ENCODE peak calls at places on chromosomes 13 and 19, in nine cellular contexts. X is pancreas; C is cardiac muscle cell; U is CD4-positive, alpha-beta T cell; K is ovary; R is heart left ventricle; Q is psoas muscle; J is right lobe of liver; B is Peyer's patch. D is an unnamed sample.

GRCh38 chr13:98083507-98083906 is 59.4 kb upstream of the FARP1 start:
- DNase-seq in B (no peak), U (no peak), C (peak), R (no peak), X (no peak), Q (no peak), J (no peak), K (no peak), D (no peak)

GRCh38 chr13:99431927-99432636 is 69.2 kb upstream of the TM9SF2 start:
- DNase-seq in C (no peak), Q (no peak), R (no peak), X (no peak), J (no peak), K (no peak), B (no peak), U (no peak), D (peak)

GRCh38 chr13:111178417-111178816 is 63.3 kb downstream of the ARHGEF7 start:
- DNase-seq in X (no peak), C (no peak), R (no peak), Q (no peak), B (no peak), K (no peak), J (no peak), U (no peak), D (no peak)

GRCh38 chr19:3698386-3698950 is 1.8 kb downstream of the PIP5K1C start:
- DNase-seq in B (no peak), K (no peak), J (no peak), R (no peak), X (no peak), U (no peak), Q (no peak), C (no peak), D (peak)

GRCh38 chr13:28637714-28638355 is 21.1 kb upstream of the POMP start:
- DNase-seq in X (no peak), K (no peak), C (no peak), J (no peak), U (no peak), Q (no peak), R (no peak), B (no peak), D (no peak)

GRCh38 chr19:51810228-51810627 is 15.3 kb downstream of the FPR3 start:
- DNase-seq in U (no peak), Q (no peak), K (no peak), B (no peak), X (no peak), C (no peak), J (no peak), R (peak), D (no peak)

GRCh38 chr13:23905766-23906165 is 8.5 kb upstream of the C1QTNF9B start:
- DNase-seq in C (no peak), R (no peak), Q (no peak), U (no peak), J (no peak), B (no peak), K (no peak), X (no peak), D (no peak)

GRCh38 chr13:89490661-89491060 is 1819.5 kb downstream of the SLITRK5 start:
- DNase-seq in Q (no peak), K (no peak), R (no peak), J (no peak), U (no peak), C (no peak), X (no peak), B (no peak), D (no peak)

GRCh38 chr13:26726684-26727083 is 33.9 kb downstream of the GPR12 start:
- DNase-seq in J (no peak), R (no peak), X (no peak), B (no peak), K (no peak), C (no peak), Q (no peak), U (no peak), D (no peak)

GRCh38 chr19:38151242-38151641 is 72.8 kb downstream of the DPF1 start:
- DNase-seq in R (no peak), Q (no peak), U (no peak), X (no peak), J (no peak), C (no peak), B (no peak), K (no peak), D (no peak)

GRCh38 chr19:28239270-28239669 is 973.7 kb downstream of the UQCRFS1 start:
- DNase-seq in K (no peak), B (no peak), R (no peak), J (no peak), C (peak), U (no peak), Q (no peak), X (no peak), D (no peak)

GRCh38 chr19:3849092-3849491 is 19.7 kb downstream of the ZFR2 start:
- DNase-seq in X (no peak), U (peak), Q (no peak), K (no peak), C (no peak), B (peak), J (no peak), R (peak), D (peak)

GRCh38 chr13:32468502-32469147 is 40.7 kb upstream of the N4BP2L1 start:
- DNase-seq in B (no peak), X (no peak), Q (no peak), R (no peak), K (no peak), C (peak), U (no peak), J (no peak), D (no peak)

GRCh38 chr13:81686877-81687276 is 1346.0 kb upstream of the SPRY2 start:
- DNase-seq in J (no peak), U (no peak), R (no peak), B (no peak), C (no peak), X (no peak), Q (no peak), K (no peak), D (no peak)

GRCh38 chr19:57903298-57904174 is 12.9 kb downstream of the ZNF417 start:
- DNase-seq in X (no peak), B (peak), K (no peak), U (no peak), J (no peak), C (peak), Q (no peak), R (no peak), D (no peak)

GRCh38 chr19:49411681-49412321 is 11.4 kb downstream of the PTH2 start:
- DNase-seq in Q (no peak), B (no peak), J (no peak), K (no peak), X (no peak), C (no peak), R (no peak), U (no peak), D (no peak)

GRCh38 chr13:112032186-112032835 is 34.6 kb upstream of the SOX1 start:
- DNase-seq in K (no peak), U (no peak), C (no peak), B (no peak), J (no peak), X (peak), Q (no peak), R (no peak), D (no peak)

GRCh38 chr19:33400856-33401682 is 27.6 kb downstream of the CEBPG start:
- DNase-seq in R (peak), X (no peak), U (no peak), C (no peak), J (peak), Q (peak), K (no peak), B (peak), D (no peak)

GRCh38 chr13:39536906-39537305 is 66.1 kb downstream of the LHFPL6 start:
- DNase-seq in C (no peak), B (no peak), Q (no peak), X (no peak), R (no peak), J (no peak), K (no peak), U (no peak), D (no peak)

GRCh38 chr19:30719189-30719990 is 347.2 kb downstream of the ZNF536 start:
- DNase-seq in Q (peak), K (peak), R (peak), C (peak), B (peak), X (peak), U (no peak), J (peak), D (no peak)

GRCh38 chr13:100229603-100230002 is 140.7 kb downstream of the PCCA start:
- DNase-seq in B (no peak), K (no peak), X (no peak), U (no peak), J (no peak), Q (no peak), R (no peak), C (no peak), D (no peak)

GRCh38 chr13:36432106-36432544 is at the start of gene CCNA1:
- DNase-seq in X (no peak), Q (peak), U (no peak), C (peak), K (peak), J (no peak), R (peak), B (peak), D (no peak)

GRCh38 chr19:17473041-17473440 is 2.7 kb downstream of the SLC27A1 start:
- DNase-seq in Q (no peak), C (peak), R (no peak), U (no peak), X (no peak), K (no peak), B (no peak), J (no peak), D (no peak)

GRCh38 chr19:19110410-19111137 is 27.7 kb downstream of the TMEM161A start:
- DNase-seq in B (no peak), J (no peak), X (no peak), C (peak), U (peak), R (no peak), Q (no peak), K (peak), D (no peak)

GRCh38 chr13:49374585-49375290 is 69.1 kb downstream of the CAB39L start:
- DNase-seq in B (no peak), U (no peak), X (no peak), K (no peak), R (no peak), C (peak), Q (no peak), J (no peak), D (no peak)

GRCh38 chr13:97911311-97912138 is 42.0 kb upstream of the IPO5 start:
- DNase-seq in K (no peak), R (no peak), B (no peak), X (peak), J (no peak), Q (no peak), C (peak), U (no peak), D (no peak)

GRCh38 chr19:39971380-39971841 is 446 bp downstream of the PSMC4 start:
- DNase-seq in C (no peak), J (no peak), R (peak), K (no peak), B (no peak), Q (no peak), U (no peak), X (no peak), D (no peak)

GRCh38 chr13:27130223-27131015 is 41.2 kb downstream of the USP12 start:
- DNase-seq in J (no peak), K (no peak), R (no peak), C (peak), X (no peak), B (no peak), U (no peak), Q (no peak), D (no peak)

DNA sequence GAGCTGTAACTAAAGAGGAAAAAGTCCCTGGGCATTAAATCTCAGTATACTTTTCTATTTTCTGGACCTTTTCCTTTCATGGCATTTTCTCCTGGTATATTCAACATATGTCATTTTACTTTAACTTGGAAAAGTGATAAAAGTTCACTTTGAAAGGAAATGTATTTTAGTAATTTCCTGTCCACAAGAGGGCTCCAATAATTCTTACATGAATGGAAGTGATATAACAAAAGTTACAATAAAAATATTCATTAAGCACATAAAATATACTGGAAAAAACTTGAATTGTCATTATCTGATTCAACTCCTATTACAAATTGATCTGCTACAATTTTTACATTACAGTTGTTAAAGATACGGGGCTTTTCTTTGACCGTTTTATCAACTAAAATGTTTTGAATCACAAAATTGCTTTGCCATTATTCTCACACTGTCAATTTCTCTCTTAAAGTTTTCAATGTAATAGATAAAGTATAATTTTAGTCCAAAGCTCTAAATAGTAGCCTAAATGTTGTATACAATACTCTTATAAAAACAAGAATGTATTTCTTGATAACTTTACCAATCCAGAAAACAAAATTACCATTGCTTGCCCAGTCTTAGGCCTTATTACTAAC is 4.9 kb downstream of the UBL3 start:
- DNase-seq in R (no peak), X (no peak), K (no peak), B (no peak), Q (no peak), J (no peak), C (peak), U (no peak), D (no peak)
- TF ChIP-seq CTCF in R (peak), X (no peak), K (no peak), B (peak), Q (peak), J (peak), C (peak), U (peak), D (peak)

DNA sequence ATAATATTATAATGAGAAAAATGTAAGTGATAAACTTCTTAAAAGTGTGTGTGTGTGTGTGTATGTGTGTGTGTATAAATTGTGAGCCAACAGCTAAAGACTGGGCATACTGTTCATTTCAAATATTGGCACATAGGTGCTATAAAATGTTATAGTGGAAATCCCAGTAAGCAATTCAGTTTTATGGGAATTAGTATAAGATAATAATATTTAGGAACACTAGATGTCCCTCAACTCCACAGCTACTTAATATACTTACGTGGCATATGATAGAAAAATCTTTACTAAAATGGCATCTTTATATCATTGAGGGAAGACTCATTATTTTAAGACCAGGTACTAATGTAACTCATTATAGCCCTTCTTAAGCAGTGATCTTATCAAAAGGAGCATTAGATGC is 266.3 kb downstream of the MAB21L1 start:
- DNase-seq in Q (no peak), X (no peak), K (no peak), J (no peak), R (no peak), C (peak), B (no peak), U (no peak), D (no peak)
- TF ChIP-seq CTCF in Q (no peak), X (no peak), K (no peak), J (no peak), R (peak), C (no peak), B (no peak), U (no peak), D (no peak)

GRCh38 chr13:46146898-46147297 is 35.1 kb downstream of the LCP1 start:
- DNase-seq in Q (no peak), U (no peak), J (peak), K (no peak), R (no peak), C (peak), X (no peak), B (no peak), D (no peak)
- TF ChIP-seq CTCF in Q (no peak), U (peak), J (peak), K (no peak), R (no peak), C (peak), X (no peak), B (no peak), D (no peak)

GRCh38 chr19:44581288-44581687 is 32.1 kb upstream of the IGSF23 start:
- DNase-seq in Q (no peak), R (no peak), X (peak), K (no peak), B (no peak), U (no peak), C (no peak), J (no peak), D (no peak)

GRCh38 chr19:44579663-44580365 is 33.5 kb upstream of the IGSF23 start:
- DNase-seq in R (no peak), X (no peak), J (no peak), B (no peak), C (no peak), U (no peak), Q (no peak), K (no peak), D (no peak)

GRCh38 chr19:44580366-44580895 is 32.9 kb upstream of the IGSF23 start:
- DNase-seq in K (no peak), X (peak), R (no peak), B (peak), J (no peak), Q (no peak), U (no peak), C (no peak), D (no peak)

GRCh38 chr19:44585371-44586141 is 27.8 kb upstream of the IGSF23 start:
- DNase-seq in J (no peak), R (no peak), C (peak), Q (no peak), B (no peak), U (no peak), X (no peak), K (no peak), D (no peak)

GRCh38 chr19:44582581-44583265 is 30.6 kb upstream of the IGSF23 start:
- DNase-seq in R (peak), C (peak), B (peak), K (no peak), X (peak), Q (no peak), J (peak), U (no peak), D (no peak)
- TF ChIP-seq CTCF in R (peak), C (peak), B (peak), K (no peak), X (peak), Q (peak), J (peak), U (no peak), D (peak)

DNA sequence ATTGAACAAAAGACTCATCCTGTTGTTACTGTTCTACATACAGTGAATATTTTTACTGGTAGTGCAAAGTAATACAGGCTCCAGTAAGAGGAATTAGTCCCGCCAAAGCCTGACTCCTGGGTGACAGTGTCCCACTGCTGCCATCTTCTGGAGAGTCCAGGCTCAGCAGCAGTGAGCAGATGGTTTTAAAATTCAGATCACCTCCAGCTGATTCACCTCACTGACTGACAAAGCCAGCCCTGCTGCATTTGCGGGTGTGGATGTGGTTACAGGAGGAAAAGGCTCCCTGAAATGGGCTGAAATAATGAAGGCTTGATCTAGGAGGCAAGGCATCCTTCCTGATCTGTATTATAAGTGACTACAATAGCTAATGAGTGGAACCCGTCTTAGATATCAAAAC is 18.3 kb downstream of the PABPC3 start:
- DNase-seq in K (peak), U (peak), X (peak), R (peak), C (peak), J (peak), B (peak), Q (peak), D (peak)
- TF ChIP-seq CTCF in K (no peak), U (peak), X (peak), R (peak), C (peak), J (peak), B (peak), Q (peak), D (peak)

GRCh38 chr19:46374526-46375475 is 27.9 kb downstream of the PPP5C start:
- DNase-seq in J (peak), R (no peak), C (no peak), B (no peak), K (peak), Q (no peak), X (no peak), U (no peak), D (no peak)

GRCh38 chr19:46371371-46371901 is 24.5 kb downstream of the PPP5C start:
- DNase-seq in K (peak), C (no peak), J (peak), B (peak), R (no peak), Q (no peak), U (no peak), X (no peak), D (no peak)

GRCh38 chr19:46373573-46374359 is 26.9 kb downstream of the PPP5C start:
- DNase-seq in U (no peak), X (peak), J (peak), B (peak), C (no peak), R (peak), K (peak), Q (peak), D (no peak)

GRCh38 chr19:46369817-46370216 is 22.9 kb downstream of the PPP5C start:
- DNase-seq in J (no peak), U (no peak), B (no peak), Q (no peak), X (no peak), C (no peak), K (no peak), R (no peak), D (no peak)

GRCh38 chr19:46372901-46373572 is 26.1 kb downstream of the PPP5C start:
- DNase-seq in U (no peak), X (peak), R (no peak), K (peak), J (peak), Q (no peak), C (peak), B (peak), D (no peak)
- TF ChIP-seq CTCF in U (no peak), X (peak), R (no peak), K (no peak), J (no peak), Q (peak), C (peak), B (no peak), D (no peak)

GRCh38 chr13:104993708-104994107 is 1541.8 kb downstream of the EFNB2 start:
- DNase-seq in X (no peak), Q (no peak), R (no peak), J (no peak), K (no peak), U (no peak), B (no peak), C (no peak), D (no peak)
- TF ChIP-seq CTCF in X (no peak), Q (no peak), R (no peak), J (no peak), K (no peak), U (no peak), B (no peak), C (no peak), D (no peak)

GRCh38 chr19:34580408-34580807 is 96.6 kb downstream of the SCGB2B2 start:
- DNase-seq in C (no peak), U (no peak), J (no peak), B (no peak), X (no peak), R (no peak), K (no peak), Q (no peak), D (no peak)
- TF ChIP-seq CTCF in C (no peak), U (no peak), J (no peak), B (no peak), X (no peak), R (no peak), K (no peak), Q (no peak), D (no peak)

GRCh38 chr19:5586300-5587070 is 18.7 kb upstream of the TINCR start:
- DNase-seq in X (no peak), K (no peak), R (no peak), C (no peak), B (no peak), U (no peak), Q (peak), J (no peak), D (no peak)
- TF ChIP-seq CTCF in X (no peak), K (no peak), R (no peak), C (no peak), B (no peak), U (no peak), Q (no peak), J (no peak), D (no peak)

GRCh38 chr19:14073925-14074838 is 1.6 kb downstream of the MISP3 start:
- DNase-seq in K (peak), J (no peak), Q (no peak), B (peak), X (no peak), U (no peak), C (no peak), R (no peak), D (peak)
- TF ChIP-seq CTCF in K (no peak), J (no peak), Q (no peak), B (no peak), X (no peak), U (no peak), C (no peak), R (no peak), D (no peak)

D was measured in natural killer cell.